ENCODE peak calls at places on chromosomes 3 and 15, in seven cellular contexts. T, K, Y, M, Z, R and W are unnamed samples.

GRCh38 chr3:113590983-113591382 is 58.6 kb downstream of the SIDT1 start:
- DNase-seq in T (no peak), Y (no peak), Z (no peak), R (no peak), M (no peak), K (no peak), W (no peak)

GRCh38 chr3:196688349-196688748 is 23.7 kb downstream of the CEP19 start:
- DNase-seq in T (peak; percentile 84), Y (no peak), K (peak; percentile 69), R (peak; percentile 69), Z (peak; percentile 20), M (peak; percentile 22), W (peak; percentile 72)

GRCh38 chr15:35209838-35210237 is 124.7 kb upstream of the NANOGP8 start:
- DNase-seq in M (no peak), R (peak; percentile 30), K (no peak), Y (no peak), Z (no peak), T (no peak), W (no peak)

GRCh38 chr3:55565516-55565915 is 78.4 kb upstream of the WNT5A start:
- DNase-seq in M (no peak), R (no peak), Y (no peak), T (no peak), Z (no peak), K (no peak), W (no peak)

GRCh38 chr3:52820741-52821140 is 9.7 kb downstream of the ITIH4 start:
- DNase-seq in R (peak; percentile 6), T (no peak), M (no peak), Y (peak; percentile 40), K (no peak), Z (no peak), W (no peak)

GRCh38 chr3:53161820-53162671 is 1.0 kb downstream of the PRKCD start:
- DNase-seq in T (peak; percentile 71), R (peak; percentile 20), Y (peak; percentile 33), K (no peak), Z (peak; percentile 30), M (peak; percentile 46), W (no peak)

GRCh38 chr3:45962033-45962432 is 18.8 kb downstream of the CXCR6 start:
- DNase-seq in T (no peak), K (no peak), Z (no peak), M (no peak), R (no peak), Y (no peak), W (no peak)

GRCh38 chr15:66848666-66849392 is 146.8 kb downstream of the SMAD6 start:
- DNase-seq in T (peak; percentile 28), M (peak; percentile 12), Y (no peak), K (no peak), Z (no peak), R (no peak), W (no peak)

GRCh38 chr15:101187820-101188516 is 63.9 kb downstream of the CHSY1 start:
- DNase-seq in R (peak; percentile 99), T (no peak), M (no peak), Z (peak; percentile 81), Y (no peak), K (no peak), W (no peak)

GRCh38 chr3:115359507-115359906 is 212.4 kb upstream of the ZBTB20 start:
- DNase-seq in Y (no peak), R (peak; percentile 23), K (no peak), T (no peak), Z (no peak), M (no peak), W (no peak)

GRCh38 chr3:12663311-12663935 is 494 bp downstream of the RAF1 start:
- DNase-seq in M (peak; percentile 55), Y (peak; percentile 49), Z (peak; percentile 48), R (no peak), K (peak; percentile 76), T (peak; percentile 71), W (peak; percentile 78)

GRCh38 chr3:33131328-33132018 is 17.7 kb downstream of the CRTAP start:
- DNase-seq in M (peak; percentile 42), K (no peak), T (no peak), Z (peak; percentile 23), Y (peak; percentile 77), R (peak; percentile 70), W (no peak)

GRCh38 chr15:42385206-42385979 is 26.1 kb downstream of the CAPN3 start:
- DNase-seq in Z (no peak), T (no peak), M (peak; percentile 59), R (peak; percentile 62), Y (peak; percentile 41), K (no peak), W (no peak)

GRCh38 chr3:131735121-131735520 is 232.3 kb upstream of the MRPL3 start:
- DNase-seq in Z (no peak), Y (no peak), R (no peak), T (no peak), K (no peak), M (no peak), W (no peak)

GRCh38 chr3:165839296-165840076 is 2.3 kb upstream of the BCHE start:
- DNase-seq in K (no peak), Z (no peak), Y (no peak), M (no peak), R (no peak), T (no peak), W (no peak)

GRCh38 chr3:97917813-97918536 is 54.3 kb downstream of the RIOX2 start:
- DNase-seq in R (peak; percentile 69), Y (no peak), T (no peak), M (no peak), K (no peak), Z (no peak), W (no peak)

GRCh38 chr15:84949043-84949442 is 32.6 kb upstream of the PDE8A start:
- DNase-seq in T (no peak), K (peak; percentile 13), Y (no peak), R (peak; percentile 71), Z (no peak), M (no peak), W (no peak)

GRCh38 chr15:40823572-40824343 is 4.8 kb downstream of the PPP1R14D start:
- DNase-seq in Z (no peak), M (no peak), Y (no peak), T (no peak), R (no peak), K (no peak), W (no peak)

GRCh38 chr15:56217341-56217740 is 26.3 kb downstream of the RFX7 start:
- DNase-seq in K (no peak), Z (no peak), R (no peak), T (no peak), M (no peak), Y (no peak), W (no peak)

GRCh38 chr3:169526246-169526645 is 137.3 kb downstream of the MECOM start:
- DNase-seq in K (no peak), Y (no peak), Z (no peak), M (no peak), T (no peak), R (peak; percentile 1), W (no peak)

GRCh38 chr3:14647976-14648955 is 3.3 kb upstream of the CCDC174 start:
- DNase-seq in R (no peak), K (no peak), T (no peak), Y (no peak), M (no peak), Z (peak; percentile 20), W (no peak)
- H3K27ac ChIP-seq in R (no peak overlapping the region), K (no peak overlapping the region), T (no peak overlapping the region), Y (no peak overlapping the region), M (no peak overlapping the region), Z (no peak overlapping the region), W (no peak overlapping the region)

GRCh38 chr3:152279474-152279873 is 10.7 kb downstream of the MBNL1 start:
- DNase-seq in Z (no peak), T (no peak), M (no peak), R (no peak), K (no peak), Y (no peak), W (no peak)
- H3K4me3 ChIP-seq in Z (no peak overlapping the region), T (no peak overlapping the region), M (no peak overlapping the region), R (no peak overlapping the region), K (no peak overlapping the region), Y (no peak overlapping the region), W (no peak overlapping the region)

GRCh38 chr3:125212509-125213372 is at the start of gene SLC12A8:
- DNase-seq in R (no peak), Z (no peak), Y (no peak), K (no peak), M (peak; percentile 66), T (no peak), W (no peak)

GRCh38 chr3:125212096-125212508 is 446 bp downstream of the SLC12A8 start:
- DNase-seq in K (no peak), Z (no peak), R (no peak), T (no peak), M (peak; percentile 34), Y (no peak), W (no peak)

GRCh38 chr3:125214738-125215137 is 2.2 kb upstream of the SLC12A8 start:
- DNase-seq in R (no peak), Y (no peak), K (no peak), M (no peak), T (no peak), Z (no peak), W (no peak)

GRCh38 chr3:125213946-125214542 is 1.5 kb upstream of the SLC12A8 start:
- DNase-seq in M (no peak), R (peak; percentile 44), Z (no peak), T (no peak), K (no peak), Y (no peak), W (no peak)

DNA sequence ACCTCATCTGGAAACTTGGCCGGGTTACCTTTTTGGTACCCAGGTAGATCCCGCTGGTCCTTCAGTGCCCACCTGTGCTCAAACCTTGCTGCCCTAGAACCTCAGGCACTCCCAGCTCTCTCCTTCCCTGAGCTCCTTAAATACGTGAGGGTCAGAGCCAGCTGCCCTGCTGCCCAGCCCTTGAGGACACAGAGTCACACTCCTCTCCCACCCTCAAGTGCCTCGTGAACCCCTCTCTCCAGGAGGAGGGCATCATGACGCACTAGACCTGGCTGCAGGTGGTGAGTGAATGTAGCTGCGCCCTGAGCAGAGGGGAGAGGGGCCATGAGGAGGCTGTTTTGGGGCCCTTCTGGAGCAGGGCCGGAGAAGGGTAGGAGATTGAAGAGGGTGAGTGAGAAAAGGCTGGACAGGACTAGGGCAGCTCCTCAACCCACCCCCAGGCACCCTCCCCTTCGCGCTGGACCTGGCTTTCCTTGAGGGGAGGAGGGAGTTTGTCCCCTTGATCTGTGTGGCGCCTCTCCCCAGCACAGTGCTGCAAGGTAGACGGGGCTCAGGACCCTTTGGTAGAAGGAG is 939 bp downstream of the SLC12A8 start:
- DNase-seq in R (no peak), Y (no peak), M (no peak), T (no peak), Z (no peak), K (no peak), W (no peak)
- H3K4me1 ChIP-seq in R (peaks cover 3% of the 10 kb centered on the region), Y (peaks cover 7% of the 10 kb centered on the region), M (peaks cover 5% of the 10 kb centered on the region), T (peaks cover 12% of the 10 kb centered on the region), Z (peaks cover 9% of the 10 kb centered on the region), K (no peaks in the 10 kb centered on the region), W (peaks cover 17% of the 10 kb centered on the region)

DNA sequence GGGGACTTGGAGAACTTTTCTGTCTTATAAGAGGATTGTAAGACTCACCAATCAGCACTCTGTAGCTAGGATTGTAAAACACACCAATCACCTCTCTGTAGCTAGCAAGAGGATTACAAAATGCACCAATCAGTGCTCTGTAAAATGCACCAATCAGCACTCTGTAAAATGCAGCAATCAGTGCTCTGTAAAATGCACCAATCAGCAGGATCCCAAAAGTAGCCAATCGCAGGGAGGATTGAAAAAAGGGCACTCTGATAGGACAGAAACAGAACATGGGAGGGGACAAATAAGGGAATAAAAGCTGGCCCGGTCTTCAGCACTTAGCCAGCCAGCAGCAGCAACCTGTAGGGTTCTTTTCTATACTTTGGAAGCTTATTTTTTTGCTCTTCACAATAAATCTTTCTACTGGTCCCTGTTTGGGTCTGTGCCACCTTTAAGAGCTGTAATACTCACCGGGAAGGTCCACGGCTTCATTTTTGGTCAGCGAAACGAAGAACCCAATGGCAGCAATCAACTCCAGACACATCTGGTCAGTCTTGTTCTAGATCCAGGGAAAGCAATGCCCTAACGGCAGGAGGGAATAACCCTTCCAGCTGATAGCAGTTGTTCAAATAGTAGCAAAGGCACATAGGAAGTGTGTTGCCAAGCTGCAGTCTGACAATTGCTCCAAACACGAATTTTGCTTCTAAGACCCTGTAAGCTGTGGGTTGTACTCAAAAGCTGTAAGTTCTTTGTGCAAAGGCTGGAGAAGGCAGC is 135.6 kb downstream of the TJP1 start:
- DNase-seq in Y (no peak), T (no peak), R (no peak), Z (no peak), M (no peak), K (no peak), W (no peak)
- H3K27ac ChIP-seq in Y (peak overlapping the region; percentile 64), T (no peak overlapping the region), R (no peak overlapping the region), Z (no peak overlapping the region), M (peak overlapping the region; percentile 82), K (no peak overlapping the region), W (no peak overlapping the region)